ENCODE peak calls at places on chromosomes 11 and 22, in four cellular contexts. Q is H1, I is AG04450, M is kidney. C is an unnamed sample.

GRCh38 chr11:69799582-69799981 is 19.6 kb downstream of the FGF3 start:
- DNase-seq in Q (no peak), I (no peak), M (no peak), C (peak)

GRCh38 chr11:11977206-11977938 is 31.1 kb downstream of the DKK3 start:
- DNase-seq in Q (no peak), I (peak), M (peak), C (peak)

GRCh38 chr11:103901656-103902055 is 134.8 kb upstream of the DDI1 start:
- DNase-seq in Q (no peak), I (no peak), M (no peak), C (no peak)

GRCh38 chr22:43381693-43382092 is 30.1 kb upstream of the MPPED1 start:
- DNase-seq in Q (no peak), I (no peak), M (peak), C (no peak)

GRCh38 chr11:126664643-126665042 is 309.2 kb downstream of the ST3GAL4 start:
- DNase-seq in Q (no peak), I (no peak), M (no peak), C (no peak)

GRCh38 chr11:8122173-8122572 is 41.2 kb downstream of the TUB start:
- DNase-seq in Q (no peak), I (no peak), M (no peak), C (no peak)

GRCh38 chr11:77233011-77233410 is 68.5 kb downstream of the GDPD4 start:
- DNase-seq in Q (no peak), I (no peak), M (no peak), C (no peak)

GRCh38 chr11:10307411-10308207 is 2.7 kb downstream of the ADM start:
- DNase-seq in Q (no peak), I (peak), M (peak), C (peak)

GRCh38 chr11:122334546-122335375 is 218.7 kb upstream of the BLID start:
- DNase-seq in Q (no peak), I (no peak), M (no peak), C (no peak)

GRCh38 chr11:120336641-120337132 is 474 bp downstream of the ARHGEF12 start:
- DNase-seq in Q (no peak), I (no peak), M (no peak), C (peak)

GRCh38 chr11:36231300-36231699 is 57.9 kb downstream of the COMMD9 start:
- DNase-seq in Q (no peak), I (no peak), M (no peak), C (peak)

GRCh38 chr11:2092464-2092910 is 46.7 kb downstream of the IGF2 start:
- DNase-seq in Q (no peak), I (no peak), M (no peak), C (no peak)

GRCh38 chr11:33039274-33040126 is at the start of gene TCP11L1:
- DNase-seq in Q (peak), I (peak), M (peak), C (peak)

GRCh38 chr11:61694971-61695706 is 14.9 kb downstream of the DAGLA start:
- DNase-seq in Q (no peak), I (no peak), M (no peak), C (no peak)

GRCh38 chr22:17890245-17890671 is 116.0 kb upstream of the BID start:
- DNase-seq in Q (no peak), I (no peak), M (no peak), C (no peak)

GRCh38 chr22:38871360-38872171 is 450 bp downstream of the CBX6 start:
- DNase-seq in Q (no peak), I (no peak), M (peak), C (no peak)

GRCh38 chr11:95346207-95346718 is 115.3 kb upstream of the SESN3 start:
- DNase-seq in Q (no peak), I (no peak), M (no peak), C (no peak)

GRCh38 chr11:12003329-12003728 is 5.1 kb downstream of the DKK3 start:
- DNase-seq in Q (no peak), I (no peak), M (no peak), C (no peak)

GRCh38 chr22:46833228-46833627 is 70.8 kb downstream of the TBC1D22A start:
- DNase-seq in Q (peak), I (no peak), M (no peak), C (no peak)

GRCh38 chr22:21080435-21081137 is 34.8 kb downstream of the LRRC74B start:
- DNase-seq in Q (no peak), I (no peak), M (no peak), C (no peak)

GRCh38 chr11:17719940-17720795 is 797 bp downstream of the MYOD1 start:
- DNase-seq in Q (no peak), I (no peak), M (no peak), C (no peak)

GRCh38 chr11:17719028-17719939 is at the start of gene MYOD1:
- DNase-seq in Q (no peak), I (no peak), M (no peak), C (no peak)

GRCh38 chr11:17722000-17722643 is 2.8 kb downstream of the MYOD1 start:
- DNase-seq in Q (no peak), I (no peak), M (no peak), C (peak)

GRCh38 chr11:17721242-17721999 is 2.0 kb downstream of the MYOD1 start:
- DNase-seq in Q (no peak), I (no peak), M (no peak), C (no peak)

GRCh38 chr11:17720796-17721171 is 1.4 kb downstream of the MYOD1 start:
- DNase-seq in Q (no peak), I (no peak), M (no peak), C (no peak)
- TF ChIP-seq CTCF in Q (peak), I (no peak), M (no peak), C (no peak)

DNA sequence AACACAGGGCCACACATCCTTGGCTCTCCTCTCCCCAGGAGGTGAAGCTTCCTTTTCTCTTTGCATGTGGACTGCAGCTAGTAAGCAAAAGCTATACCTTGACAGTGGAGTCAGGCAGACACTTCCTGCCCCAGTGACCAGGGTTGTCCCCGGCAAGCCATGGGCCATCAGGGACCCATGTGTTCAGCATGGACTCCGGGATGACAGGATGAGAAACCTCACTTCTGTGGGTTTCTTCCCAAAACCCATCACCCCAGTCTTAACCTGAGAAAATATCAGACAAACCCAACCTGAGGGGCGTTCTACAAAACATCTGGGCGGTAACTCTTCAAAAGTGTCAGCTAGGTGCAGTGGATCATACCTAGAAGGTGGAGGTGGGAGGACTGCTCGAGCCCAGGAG is 40.2 kb downstream of the GNB1L start:
- DNase-seq in Q (no peak), I (no peak), M (peak), C (no peak)
- TF ChIP-seq CTCF in Q (no peak), I (no peak), M (no peak), C (no peak)

DNA sequence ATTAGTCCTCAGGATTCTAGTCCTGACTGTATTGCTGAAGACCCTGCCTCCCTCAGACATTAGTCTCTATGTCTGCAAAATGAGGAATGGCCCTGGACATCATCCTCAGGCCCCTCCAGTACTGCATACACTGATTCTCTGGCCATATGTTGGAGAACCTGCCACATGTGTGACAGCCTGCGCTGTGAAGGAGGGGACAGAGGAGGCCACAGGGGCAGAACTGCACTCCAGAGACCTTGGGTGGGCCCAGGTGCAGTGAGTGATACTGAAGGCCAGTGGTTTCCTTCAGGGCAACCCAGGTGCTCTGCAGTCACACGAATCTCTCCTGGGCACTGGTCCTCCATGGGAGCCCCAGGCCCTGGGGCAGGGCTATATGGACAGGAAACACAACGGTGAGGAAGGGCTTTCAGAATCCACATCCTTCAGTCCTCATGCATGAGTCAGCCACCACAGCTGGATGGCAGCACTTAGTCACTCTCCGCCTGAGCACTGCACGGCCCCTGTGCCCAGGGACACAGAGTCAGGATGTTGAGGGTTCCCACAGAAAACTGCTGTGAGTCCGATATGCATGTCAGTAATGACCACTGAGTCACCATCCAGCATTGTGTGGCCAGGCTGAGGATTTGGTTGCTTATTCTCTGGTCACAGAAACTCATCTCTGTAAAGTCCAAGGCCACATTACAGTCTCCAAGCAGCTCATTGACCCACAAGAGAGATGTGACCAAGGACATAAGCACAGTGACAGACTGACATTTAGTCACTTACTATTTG is 39.7 kb downstream of the ME3 start:
- DNase-seq in Q (peak), I (peak), M (no peak), C (peak)
- TF ChIP-seq CTCF in Q (peak), I (peak), M (peak), C (peak)

DNA sequence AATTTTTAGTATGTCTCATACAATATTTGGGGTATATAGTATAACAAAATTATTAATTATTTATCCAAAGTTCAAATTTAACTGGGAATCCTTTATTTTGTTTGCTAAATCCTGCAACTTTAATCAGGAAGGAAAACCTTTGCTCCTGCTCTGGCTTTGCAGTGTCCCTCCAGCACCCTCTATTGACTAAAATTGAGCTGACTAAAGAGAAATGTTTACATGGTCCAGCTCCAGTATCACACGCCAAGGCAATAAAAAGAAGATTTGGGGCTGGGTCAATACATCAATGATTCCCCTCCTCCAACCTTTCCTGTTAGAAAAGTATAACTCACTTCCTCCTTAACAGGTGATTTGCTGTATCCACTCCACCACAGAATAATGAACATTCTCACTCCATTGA is 153.0 kb upstream of the LRRC4C start:
- DNase-seq in Q (no peak), I (no peak), M (no peak), C (no peak)
- TF ChIP-seq CTCF in Q (peak), I (no peak), M (no peak), C (no peak)

GRCh38 chr11:27839226-27839913 is 139.1 kb upstream of the BDNF start:
- DNase-seq in Q (no peak), I (no peak), M (no peak), C (peak)
- TF ChIP-seq CTCF in Q (no peak), I (peak), M (peak), C (peak)

GRCh38 chr11:125075900-125076317 is 12.8 kb downstream of the SLC37A2 start:
- DNase-seq in Q (no peak), I (no peak), M (no peak), C (no peak)
- TF ChIP-seq CTCF in Q (peak), I (no peak), M (no peak), C (no peak)

DNA sequence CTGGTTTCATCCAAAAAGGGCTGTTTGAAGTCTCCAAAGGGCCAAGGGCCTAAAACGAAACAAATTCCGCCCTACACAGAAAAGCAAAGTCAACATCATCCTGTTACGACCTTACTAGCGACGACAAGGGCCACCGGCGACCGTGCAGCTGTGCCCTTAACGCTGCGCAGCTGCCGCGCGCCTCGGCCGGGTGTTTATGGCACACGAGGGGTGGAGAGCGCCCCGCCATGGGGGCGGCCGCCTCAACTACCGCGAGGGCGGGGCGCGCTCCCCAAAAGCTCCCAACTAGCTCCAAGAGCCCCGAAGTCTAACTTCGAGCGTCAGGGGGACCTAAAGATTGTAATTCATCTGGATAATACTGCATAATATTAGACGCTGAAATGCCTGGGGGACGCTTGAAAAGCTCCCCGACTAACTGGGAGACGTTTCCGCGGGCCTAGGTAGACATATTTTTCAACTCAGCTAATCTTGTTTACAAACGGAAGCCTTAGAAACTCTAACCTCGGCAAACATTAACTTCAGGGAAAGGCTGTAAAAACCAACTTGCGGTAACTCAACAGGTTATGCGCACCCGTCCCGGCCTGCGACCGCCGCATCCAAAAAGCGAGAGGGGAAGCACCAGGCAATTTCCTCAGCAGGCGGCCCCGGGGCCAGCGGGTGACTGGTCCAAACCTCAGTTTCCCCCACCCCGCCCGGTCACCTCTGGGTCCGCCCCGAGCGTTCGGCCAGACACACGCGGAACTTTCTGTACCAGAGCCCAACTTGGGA is 688 bp downstream of the TMEM123 start:
- DNase-seq in Q (no peak), I (no peak), M (peak), C (peak)
- TF ChIP-seq CTCF in Q (no peak), I (peak), M (no peak), C (peak)

DNA sequence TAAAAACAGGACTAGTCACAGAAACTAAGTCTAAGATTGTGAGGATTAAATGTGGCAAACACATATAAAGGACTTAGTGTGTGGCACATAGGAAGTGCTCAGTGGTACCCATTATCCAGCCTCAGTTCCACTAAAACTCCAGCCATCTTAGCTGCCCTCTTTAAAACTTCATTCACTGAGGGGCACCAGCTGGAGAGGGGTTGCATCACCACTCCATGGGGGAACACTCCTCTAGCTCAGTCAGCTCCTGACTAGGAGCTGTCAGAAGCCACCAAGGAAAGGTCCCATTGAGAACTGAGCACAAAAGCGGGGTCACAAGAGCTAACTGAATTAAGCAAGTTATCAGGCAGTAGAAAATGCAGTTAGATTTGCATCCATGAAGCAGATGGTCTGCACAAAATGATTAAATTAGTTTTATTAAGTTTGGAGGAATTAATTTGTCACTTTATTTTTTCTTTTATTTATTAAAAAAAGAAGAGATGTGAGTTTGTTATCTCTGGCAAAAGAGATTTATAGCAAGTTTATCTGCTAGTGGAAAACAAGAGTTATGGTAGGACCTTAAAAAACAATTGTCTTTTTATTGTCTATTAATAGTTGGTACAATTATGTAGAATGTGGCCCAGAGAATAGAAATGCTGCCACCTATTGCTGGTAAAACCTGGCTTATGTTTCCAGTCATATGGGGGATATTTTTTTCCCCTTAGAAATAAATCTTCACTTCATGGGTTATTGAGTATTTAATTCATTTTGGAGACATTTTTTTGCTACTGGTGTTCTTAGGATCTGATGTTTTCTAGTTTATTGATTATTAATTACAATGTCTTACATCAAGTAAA is 95.7 kb downstream of the NAV2 start:
- DNase-seq in Q (no peak), I (no peak), M (no peak), C (no peak)
- TF ChIP-seq CTCF in Q (no peak), I (peak), M (no peak), C (peak)